ENCODE peak calls at places on chromosomes 11 and 22, in five cellular contexts. One of them, this sample, is unnamed.
A peak's percentile ranks its signal among the peaks of the same experiment; 100 is the strongest.

GRCh38 chr11:76269247-76269646 is 62.9 kb upstream of the WNT11 start:
- DNase-seq in IMR-90: no peak
- DNase-seq in cardiac muscle cell: no peak
- DNase-seq in CD8-positive, alpha-beta T cell: no peak
- DNase-seq in A549: no peak
- DNase-seq in this sample: no peak

GRCh38 chr22:36177160-36177559 is 16.6 kb upstream of the APOL3 start:
- DNase-seq in CD8-positive, alpha-beta T cell: no peak
- DNase-seq in cardiac muscle cell: no peak
- DNase-seq in IMR-90: no peak
- DNase-seq in A549: no peak
- DNase-seq in this sample: no peak

GRCh38 chr22:38355275-38355674 is 38.0 kb upstream of the CSNK1E start:
- DNase-seq in IMR-90: no peak
- DNase-seq in A549: no peak
- DNase-seq in cardiac muscle cell: no peak
- DNase-seq in CD8-positive, alpha-beta T cell: no peak
- DNase-seq in this sample: no peak

GRCh38 chr22:30985561-30986208 is 16.6 kb downstream of the TUG1 start:
- DNase-seq in cardiac muscle cell: no peak
- DNase-seq in A549: no peak
- DNase-seq in CD8-positive, alpha-beta T cell: no peak
- DNase-seq in IMR-90: no peak
- DNase-seq in this sample: no peak

GRCh38 chr22:43289976-43290663 is 53.1 kb downstream of the SCUBE1 start:
- DNase-seq in cardiac muscle cell: no peak
- DNase-seq in A549: no peak
- DNase-seq in IMR-90: peak; percentile 11
- DNase-seq in CD8-positive, alpha-beta T cell: no peak
- DNase-seq in this sample: peak; percentile 33

GRCh38 chr11:76629133-76629852 is 41.3 kb downstream of the LRRC32 start:
- DNase-seq in cardiac muscle cell: no peak
- DNase-seq in CD8-positive, alpha-beta T cell: no peak
- DNase-seq in IMR-90: peak; percentile 75
- DNase-seq in A549: no peak
- DNase-seq in this sample: peak; percentile 76

GRCh38 chr11:122756417-122756816 is 81.9 kb upstream of the CRTAM start:
- DNase-seq in CD8-positive, alpha-beta T cell: peak; percentile 44
- DNase-seq in cardiac muscle cell: no peak
- DNase-seq in IMR-90: no peak
- DNase-seq in A549: no peak
- DNase-seq in this sample: no peak

GRCh38 chr11:113134605-113135004 is 173.4 kb downstream of the NCAM1 start:
- DNase-seq in IMR-90: no peak
- DNase-seq in CD8-positive, alpha-beta T cell: no peak
- DNase-seq in A549: no peak
- DNase-seq in cardiac muscle cell: no peak
- DNase-seq in this sample: no peak

GRCh38 chr11:118883368-118884071 is at the start of gene CXCR5:
- DNase-seq in CD8-positive, alpha-beta T cell: no peak
- DNase-seq in A549: no peak
- DNase-seq in IMR-90: peak; percentile 35
- DNase-seq in cardiac muscle cell: no peak
- DNase-seq in this sample: no peak
- TF ChIP-seq CTCF in CD8-positive, alpha-beta T cell: no peak
- TF ChIP-seq CTCF in A549: no peak
- TF ChIP-seq CTCF in IMR-90: no peak
- TF ChIP-seq CTCF in cardiac muscle cell: no peak
- TF ChIP-seq CTCF in this sample: no peak

GRCh38 chr11:22431074-22431473 is 92.9 kb downstream of the SLC17A6 start:
- DNase-seq in IMR-90: no peak
- DNase-seq in CD8-positive, alpha-beta T cell: no peak
- DNase-seq in A549: no peak
- DNase-seq in cardiac muscle cell: no peak
- DNase-seq in this sample: no peak

GRCh38 chr11:22430286-22430685 is 92.1 kb downstream of the SLC17A6 start:
- DNase-seq in A549: no peak
- DNase-seq in CD8-positive, alpha-beta T cell: no peak
- DNase-seq in cardiac muscle cell: no peak
- DNase-seq in IMR-90: no peak
- DNase-seq in this sample: no peak

GRCh38 chr11:22433066-22433450 is 94.9 kb downstream of the SLC17A6 start:
- DNase-seq in A549: no peak
- DNase-seq in cardiac muscle cell: no peak
- DNase-seq in CD8-positive, alpha-beta T cell: no peak
- DNase-seq in IMR-90: no peak
- DNase-seq in this sample: no peak

GRCh38 chr11:22432331-22433065 is 94.3 kb downstream of the SLC17A6 start:
- DNase-seq in cardiac muscle cell: no peak
- DNase-seq in IMR-90: peak; percentile 24
- DNase-seq in CD8-positive, alpha-beta T cell: no peak
- DNase-seq in A549: no peak
- DNase-seq in this sample: peak; percentile 18

DNA sequence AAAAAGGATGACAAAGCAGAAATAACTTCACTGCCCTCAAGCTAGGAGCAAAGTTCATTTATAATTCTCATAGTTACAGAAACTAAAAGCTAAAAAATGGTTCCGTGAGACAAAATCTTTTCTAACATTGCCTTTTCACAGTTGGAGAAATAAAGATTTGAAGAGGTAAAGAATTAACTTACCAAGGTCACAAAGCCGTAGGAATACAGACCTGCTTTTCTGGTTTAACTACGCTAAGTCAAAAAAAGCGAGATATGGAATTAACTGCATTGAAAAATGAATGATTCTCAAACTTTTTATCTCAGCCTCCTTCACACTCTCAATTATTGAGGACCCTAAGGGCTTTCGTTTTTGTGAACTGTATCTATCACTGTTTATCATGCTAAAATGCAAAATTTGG is 95.3 kb downstream of the SLC17A6 start:
- DNase-seq in IMR-90: no peak
- DNase-seq in cardiac muscle cell: no peak
- DNase-seq in CD8-positive, alpha-beta T cell: no peak
- DNase-seq in A549: no peak
- DNase-seq in this sample: no peak
- H3K4me3 ChIP-seq in IMR-90: no peak overlapping the region
- H3K4me3 ChIP-seq in cardiac muscle cell: no peak overlapping the region
- H3K4me3 ChIP-seq in CD8-positive, alpha-beta T cell: no peak overlapping the region
- H3K4me3 ChIP-seq in A549: no peak overlapping the region
- H3K4me3 ChIP-seq in this sample: no peak overlapping the region

GRCh38 chr11:92382311-92382710 is 157.7 kb downstream of the FAT3 start:
- DNase-seq in CD8-positive, alpha-beta T cell: no peak
- DNase-seq in IMR-90: no peak
- DNase-seq in A549: no peak
- DNase-seq in cardiac muscle cell: no peak
- DNase-seq in this sample: no peak
- TF ChIP-seq CTCF in CD8-positive, alpha-beta T cell: no peak
- TF ChIP-seq CTCF in IMR-90: no peak
- TF ChIP-seq CTCF in A549: no peak
- TF ChIP-seq CTCF in cardiac muscle cell: no peak
- TF ChIP-seq CTCF in this sample: no peak

DNA sequence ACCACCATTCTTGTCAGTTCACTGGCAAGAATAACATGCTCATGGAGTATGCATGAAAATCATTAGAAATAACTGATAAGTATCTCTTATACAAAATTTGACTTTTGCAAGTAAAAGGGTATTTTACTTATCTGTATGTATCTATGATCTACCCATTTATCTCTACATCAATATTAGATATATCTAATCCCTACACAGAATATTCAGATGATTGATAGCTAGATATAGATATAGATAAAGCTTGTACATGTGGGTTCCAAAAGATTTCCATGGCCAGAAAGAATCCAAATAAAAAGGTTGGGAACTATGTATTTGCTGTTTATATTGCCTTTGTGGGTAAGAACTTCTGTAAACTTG is 185.5 kb downstream of the MAML2 start:
- DNase-seq in A549: no peak
- DNase-seq in CD8-positive, alpha-beta T cell: no peak
- DNase-seq in cardiac muscle cell: no peak
- DNase-seq in IMR-90: no peak
- DNase-seq in this sample: no peak
- H3K4me3 ChIP-seq in A549: no peak overlapping the region
- H3K4me3 ChIP-seq in CD8-positive, alpha-beta T cell: no peak overlapping the region
- H3K4me3 ChIP-seq in cardiac muscle cell: no peak overlapping the region
- H3K4me3 ChIP-seq in IMR-90: no peak overlapping the region
- H3K4me3 ChIP-seq in this sample: no peak overlapping the region

DNA sequence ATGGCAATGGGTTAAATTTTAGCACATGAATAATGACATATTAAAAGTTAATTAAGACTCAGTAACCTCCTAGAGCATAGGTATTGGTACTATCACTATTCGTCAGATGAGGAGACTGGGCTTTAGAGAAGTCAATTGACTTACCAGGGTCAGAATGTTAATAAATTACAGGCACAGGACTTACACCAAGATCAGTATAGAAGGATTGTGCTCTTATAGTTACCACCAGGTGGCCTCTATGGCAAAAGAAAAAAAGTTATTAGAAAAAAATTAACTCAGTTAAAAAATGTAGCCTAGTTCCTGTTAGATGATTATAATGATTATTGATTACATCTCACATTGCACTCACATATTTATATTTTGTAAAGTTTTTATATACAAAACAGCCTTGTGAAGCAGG is 1163.7 kb downstream of the FAM181B start:
- DNase-seq in cardiac muscle cell: no peak
- DNase-seq in A549: no peak
- DNase-seq in CD8-positive, alpha-beta T cell: no peak
- DNase-seq in IMR-90: no peak
- DNase-seq in this sample: no peak
- TF ChIP-seq CTCF in cardiac muscle cell: no peak
- TF ChIP-seq CTCF in A549: no peak
- TF ChIP-seq CTCF in CD8-positive, alpha-beta T cell: no peak
- TF ChIP-seq CTCF in IMR-90: no peak
- TF ChIP-seq CTCF in this sample: no peak

DNA sequence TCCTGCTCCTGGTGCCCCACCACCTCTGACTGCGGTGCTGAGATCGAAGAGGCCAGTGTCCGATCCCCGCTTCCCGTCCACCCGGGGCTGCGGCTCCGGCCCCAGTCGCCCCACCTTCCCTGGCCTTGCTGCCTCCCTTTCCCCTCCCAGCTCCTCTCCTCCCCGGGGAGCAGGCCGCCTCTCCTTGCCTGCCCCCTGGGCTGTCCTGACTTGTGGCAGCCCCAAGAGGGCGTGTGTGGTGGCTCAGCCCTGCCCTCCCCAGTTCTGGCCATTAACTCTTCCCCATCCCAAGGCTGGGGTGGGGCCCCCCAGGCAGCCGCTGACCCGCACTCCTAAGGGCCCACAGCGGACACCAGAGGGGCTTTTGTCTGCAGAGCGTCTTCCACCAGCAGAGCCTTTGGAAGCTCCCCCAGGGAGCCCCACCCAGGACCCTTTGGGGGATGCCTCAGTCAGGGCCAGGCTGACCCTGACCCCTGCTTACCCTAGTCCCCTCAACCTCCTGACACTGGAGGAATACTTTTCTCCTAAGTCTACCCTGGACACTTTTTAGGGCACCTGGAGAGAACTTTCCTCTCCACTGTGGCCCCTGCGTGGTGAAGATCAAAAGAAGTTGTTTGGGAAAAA is 16.7 kb downstream of the RTN4RL2 start:
- DNase-seq in cardiac muscle cell: peak; percentile 39
- DNase-seq in CD8-positive, alpha-beta T cell: no peak
- DNase-seq in IMR-90: peak; percentile 17
- DNase-seq in A549: peak; percentile 56
- DNase-seq in this sample: no peak
- H3K4me3 ChIP-seq in cardiac muscle cell: peak overlapping the region; percentile 19
- H3K4me3 ChIP-seq in CD8-positive, alpha-beta T cell: peak overlapping the region; percentile 63
- H3K4me3 ChIP-seq in IMR-90: no peak overlapping the region
- H3K4me3 ChIP-seq in A549: peak overlapping the region; percentile 26
- H3K4me3 ChIP-seq in this sample: peak overlapping the region; percentile 10

DNA sequence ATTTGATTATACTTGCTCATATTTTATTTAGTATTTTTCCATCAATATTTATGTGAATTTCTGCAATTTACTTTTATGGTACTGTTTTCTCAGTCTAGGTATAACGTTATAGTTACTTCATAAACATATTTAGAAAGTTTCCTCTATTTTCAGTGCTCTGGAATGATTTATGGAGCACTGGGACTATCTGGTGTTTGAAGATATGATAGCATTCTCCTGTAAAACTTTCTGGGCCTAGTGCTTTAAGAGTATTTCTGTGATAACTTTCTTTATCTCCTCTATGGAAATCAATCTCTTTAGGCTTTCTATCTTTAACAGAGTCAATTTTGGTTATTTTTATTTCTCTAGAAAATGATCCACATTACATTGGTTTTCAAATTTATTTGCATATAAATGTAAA is 85.1 kb downstream of the SOX6 start:
- DNase-seq in cardiac muscle cell: no peak
- DNase-seq in A549: no peak
- DNase-seq in IMR-90: no peak
- DNase-seq in CD8-positive, alpha-beta T cell: no peak
- DNase-seq in this sample: peak; percentile 0
- TF ChIP-seq CTCF in cardiac muscle cell: no peak
- TF ChIP-seq CTCF in A549: no peak
- TF ChIP-seq CTCF in IMR-90: no peak
- TF ChIP-seq CTCF in CD8-positive, alpha-beta T cell: no peak
- TF ChIP-seq CTCF in this sample: no peak

This sample was measured in fibroblast of the aortic adventitia.